ENCODE peak calls at places on chromosomes 2 and 18, in five cellular contexts. One of them, this sample, is unnamed.

GRCh38 chr2:176821350-176821749 is 391.2 kb upstream of the HNRNPA3 start:
- DNase-seq in T-cell: no peak
- DNase-seq in AG08396: peak; percentile 6
- DNase-seq in HCEC 1CT: no peak
- DNase-seq in heart right ventricle: no peak
- DNase-seq in this sample: no peak

GRCh38 chr2:25521665-25522387 is 151.6 kb downstream of the DTNB start:
- DNase-seq in HCEC 1CT: peak; percentile 65
- DNase-seq in T-cell: no peak
- DNase-seq in AG08396: peak; percentile 35
- DNase-seq in heart right ventricle: no peak
- DNase-seq in this sample: peak; percentile 84

GRCh38 chr2:176753752-176754474 is 458.7 kb upstream of the HNRNPA3 start:
- DNase-seq in T-cell: no peak
- DNase-seq in heart right ventricle: peak; percentile 24
- DNase-seq in HCEC 1CT: peak; percentile 9
- DNase-seq in AG08396: no peak
- DNase-seq in this sample: no peak

GRCh38 chr2:223005496-223005895 is 46.5 kb upstream of the KCNE4 start:
- DNase-seq in AG08396: no peak
- DNase-seq in T-cell: no peak
- DNase-seq in heart right ventricle: no peak
- DNase-seq in HCEC 1CT: peak; percentile 15
- DNase-seq in this sample: no peak

GRCh38 chr2:10157293-10157692 is 34.8 kb downstream of the RRM2 start:
- DNase-seq in AG08396: no peak
- DNase-seq in heart right ventricle: no peak
- DNase-seq in HCEC 1CT: peak; percentile 9
- DNase-seq in T-cell: no peak
- DNase-seq in this sample: no peak

GRCh38 chr2:37982147-37982582 is 57.1 kb downstream of the RMDN2 start:
- DNase-seq in AG08396: peak; percentile 48
- DNase-seq in T-cell: no peak
- DNase-seq in HCEC 1CT: peak; percentile 28
- DNase-seq in heart right ventricle: peak; percentile 51
- DNase-seq in this sample: peak; percentile 83

GRCh38 chr2:191758420-191759199 is 80.7 kb downstream of the NABP1 start:
- DNase-seq in HCEC 1CT: peak; percentile 78
- DNase-seq in heart right ventricle: no peak
- DNase-seq in AG08396: peak; percentile 69
- DNase-seq in T-cell: peak; percentile 8
- DNase-seq in this sample: no peak

GRCh38 chr18:9869713-9870430 is 15.9 kb upstream of the TXNDC2 start:
- DNase-seq in heart right ventricle: no peak
- DNase-seq in AG08396: peak; percentile 61
- DNase-seq in T-cell: no peak
- DNase-seq in HCEC 1CT: peak; percentile 95
- DNase-seq in this sample: peak; percentile 92

GRCh38 chr18:10249270-10249669 is 205.2 kb upstream of the APCDD1 start:
- DNase-seq in heart right ventricle: no peak
- DNase-seq in HCEC 1CT: no peak
- DNase-seq in T-cell: no peak
- DNase-seq in AG08396: no peak
- DNase-seq in this sample: no peak

GRCh38 chr2:142724186-142724585 is 153.3 kb upstream of the KYNU start:
- DNase-seq in heart right ventricle: no peak
- DNase-seq in HCEC 1CT: no peak
- DNase-seq in T-cell: no peak
- DNase-seq in AG08396: no peak
- DNase-seq in this sample: no peak

GRCh38 chr2:86789687-86790133 is 1.0 kb downstream of the CD8A start:
- DNase-seq in T-cell: no peak
- DNase-seq in HCEC 1CT: no peak
- DNase-seq in heart right ventricle: no peak
- DNase-seq in AG08396: no peak
- DNase-seq in this sample: no peak

GRCh38 chr2:74119324-74119723 is 28.4 kb downstream of the BOLA3 start:
- DNase-seq in HCEC 1CT: no peak
- DNase-seq in T-cell: no peak
- DNase-seq in heart right ventricle: no peak
- DNase-seq in AG08396: peak; percentile 45
- DNase-seq in this sample: peak; percentile 41

GRCh38 chr2:227506456-227506855 is 34.5 kb downstream of the AGFG1 start:
- DNase-seq in T-cell: no peak
- DNase-seq in HCEC 1CT: no peak
- DNase-seq in AG08396: no peak
- DNase-seq in heart right ventricle: no peak
- DNase-seq in this sample: no peak

GRCh38 chr18:74806700-74807416 is 209.2 kb downstream of the ZNF407 start:
- DNase-seq in HCEC 1CT: peak; percentile 94
- DNase-seq in AG08396: peak; percentile 45
- DNase-seq in heart right ventricle: no peak
- DNase-seq in T-cell: no peak
- DNase-seq in this sample: peak; percentile 86

GRCh38 chr2:232316382-232317190 is 62.0 kb upstream of the ALPP start:
- DNase-seq in HCEC 1CT: no peak
- DNase-seq in T-cell: no peak
- DNase-seq in heart right ventricle: no peak
- DNase-seq in AG08396: no peak
- DNase-seq in this sample: no peak

GRCh38 chr18:52936931-52937330 is 596.9 kb downstream of the DCC start:
- DNase-seq in heart right ventricle: no peak
- DNase-seq in AG08396: no peak
- DNase-seq in T-cell: no peak
- DNase-seq in HCEC 1CT: no peak
- DNase-seq in this sample: peak; percentile 1

GRCh38 chr2:36356199-36356989 is 816 bp downstream of the CRIM1 start:
- DNase-seq in HCEC 1CT: peak; percentile 36
- DNase-seq in AG08396: no peak
- DNase-seq in T-cell: no peak
- DNase-seq in heart right ventricle: peak; percentile 56
- DNase-seq in this sample: no peak

GRCh38 chr2:48448274-48449061 is 81.5 kb upstream of the STON1 start:
- DNase-seq in heart right ventricle: no peak
- DNase-seq in T-cell: no peak
- DNase-seq in AG08396: peak; percentile 32
- DNase-seq in HCEC 1CT: peak; percentile 87
- DNase-seq in this sample: peak; percentile 69

GRCh38 chr2:187525164-187525900 is 28.9 kb downstream of the TFPI start:
- DNase-seq in AG08396: no peak
- DNase-seq in HCEC 1CT: no peak
- DNase-seq in heart right ventricle: no peak
- DNase-seq in T-cell: no peak
- DNase-seq in this sample: no peak

GRCh38 chr2:173226899-173227692 is 127.6 kb upstream of the CDCA7 start:
- DNase-seq in heart right ventricle: no peak
- DNase-seq in T-cell: no peak
- DNase-seq in AG08396: no peak
- DNase-seq in HCEC 1CT: no peak
- DNase-seq in this sample: no peak

GRCh38 chr2:46136481-46136880 is 160.7 kb upstream of the EPAS1 start:
- DNase-seq in heart right ventricle: no peak
- DNase-seq in T-cell: no peak
- DNase-seq in HCEC 1CT: no peak
- DNase-seq in AG08396: no peak
- DNase-seq in this sample: no peak

GRCh38 chr2:201984333-201984732 is 49.3 kb upstream of the FZD7 start:
- DNase-seq in heart right ventricle: no peak
- DNase-seq in HCEC 1CT: no peak
- DNase-seq in T-cell: no peak
- DNase-seq in AG08396: no peak
- DNase-seq in this sample: no peak

GRCh38 chr2:195706161-195706900 is 49.3 kb downstream of the SLC39A10 start:
- DNase-seq in AG08396: peak; percentile 5
- DNase-seq in HCEC 1CT: peak; percentile 31
- DNase-seq in heart right ventricle: no peak
- DNase-seq in T-cell: no peak
- DNase-seq in this sample: peak; percentile 0

GRCh38 chr18:32086866-32087265 is 4.8 kb upstream of the RNF138 start:
- DNase-seq in heart right ventricle: no peak
- DNase-seq in T-cell: no peak
- DNase-seq in HCEC 1CT: peak; percentile 89
- DNase-seq in AG08396: no peak
- DNase-seq in this sample: peak; percentile 58

GRCh38 chr18:67935638-67936037 is 419.1 kb upstream of the DSEL start:
- DNase-seq in T-cell: no peak
- DNase-seq in AG08396: no peak
- DNase-seq in heart right ventricle: no peak
- DNase-seq in HCEC 1CT: no peak
- DNase-seq in this sample: no peak

GRCh38 chr2:157438907-157439791 is 4.7 kb downstream of the CYTIP start:
- DNase-seq in HCEC 1CT: peak; percentile 60
- DNase-seq in AG08396: no peak
- DNase-seq in T-cell: no peak
- DNase-seq in heart right ventricle: no peak
- DNase-seq in this sample: no peak

GRCh38 chr2:72024451-72025175 is 123.0 kb downstream of the CYP26B1 start:
- DNase-seq in heart right ventricle: no peak
- DNase-seq in T-cell: no peak
- DNase-seq in HCEC 1CT: no peak
- DNase-seq in AG08396: no peak
- DNase-seq in this sample: no peak

GRCh38 chr18:47595816-47596501 is 334.5 kb downstream of the SMAD2 start:
- DNase-seq in T-cell: no peak
- DNase-seq in heart right ventricle: no peak
- DNase-seq in HCEC 1CT: no peak
- DNase-seq in AG08396: no peak
- DNase-seq in this sample: no peak

This sample was measured in foreskin fibroblast.